ENCODE peak calls at places on chromosomes 4 and X, in four cellular contexts. M is SK-N-SH, C is K562, T is H1. Q is an unnamed sample.

GRCh38 chr4:32745351-32745750 is 2025.2 kb downstream of the PCDH7 start:
- DNase-seq in C (no peak), M (no peak), T (no peak), Q (no peak)

GRCh38 chr4:107009196-107009595 is 26.9 kb downstream of the DKK2 start:
- DNase-seq in T (no peak), M (no peak), C (no peak), Q (no peak)

GRCh38 chrX:130705591-130705990 is 197.4 kb downstream of the ENOX2 start:
- DNase-seq in M (no peak), T (no peak), C (peak), Q (no peak)

GRCh38 chr4:103032575-103032974 is 13.1 kb upstream of the SLC9B1 start:
- DNase-seq in C (peak), M (peak), T (peak), Q (no peak)

GRCh38 chr4:121721700-121722099 is 24.9 kb upstream of the ANXA5 start:
- DNase-seq in T (no peak), M (no peak), C (no peak), Q (no peak)

GRCh38 chr4:97942951-97943350 is 200.3 kb downstream of the STPG2 start:
- DNase-seq in T (no peak), M (no peak), C (no peak), Q (no peak)

GRCh38 chr4:52865305-52865704 is 3.2 kb downstream of the RASL11B start:
- DNase-seq in C (no peak), M (no peak), T (no peak), Q (no peak)

GRCh38 chr4:151569650-151570049 is 160.7 kb downstream of the FHIP1A start:
- DNase-seq in M (no peak), T (no peak), C (no peak), Q (no peak)

GRCh38 chr4:75142850-75143249 is 209.9 kb downstream of the PARM1 start:
- DNase-seq in T (no peak), M (no peak), C (no peak), Q (no peak)

GRCh38 chr4:153079824-153080486 is 124.3 kb upstream of the TRIM2 start:
- DNase-seq in M (no peak), C (no peak), T (no peak), Q (no peak)

GRCh38 chr4:2500547-2500946 is 31.6 kb downstream of the RNF4 start:
- DNase-seq in C (no peak), M (no peak), T (no peak), Q (no peak)

GRCh38 chrX:139720136-139720535 is 12.2 kb upstream of the MCF2 start:
- DNase-seq in C (no peak), M (no peak), T (peak), Q (no peak)

GRCh38 chr4:167775374-167775773 is 317.0 kb upstream of the ANXA10 start:
- DNase-seq in C (no peak), M (no peak), T (no peak), Q (no peak)

GRCh38 chrX:37753384-37753783 is 26.5 kb upstream of the CYBB start:
- DNase-seq in M (no peak), T (no peak), C (no peak), Q (no peak)

GRCh38 chrX:150693782-150694574 is 782 bp downstream of the MTMR1 start:
- DNase-seq in T (peak), M (peak), C (peak), Q (no peak)

GRCh38 chr4:104868942-104869341 is 277.7 kb upstream of the TET2 start:
- DNase-seq in T (no peak), C (no peak), M (no peak), Q (peak)

GRCh38 chr4:1661695-1662094 is 22.4 kb downstream of the FAM53A start:
- DNase-seq in T (no peak), M (no peak), C (peak), Q (no peak)

GRCh38 chrX:16892504-16893362 is 22.6 kb upstream of the RBBP7 start:
- DNase-seq in T (no peak), M (peak), C (peak), Q (peak)

GRCh38 chrX:44400588-44400987 is 57.1 kb upstream of the EFHC2 start:
- DNase-seq in C (peak), T (no peak), M (no peak), Q (no peak)

GRCh38 chr4:9971711-9972110 is 49.6 kb downstream of the SLC2A9 start:
- DNase-seq in M (no peak), C (no peak), T (no peak), Q (no peak)

DNA sequence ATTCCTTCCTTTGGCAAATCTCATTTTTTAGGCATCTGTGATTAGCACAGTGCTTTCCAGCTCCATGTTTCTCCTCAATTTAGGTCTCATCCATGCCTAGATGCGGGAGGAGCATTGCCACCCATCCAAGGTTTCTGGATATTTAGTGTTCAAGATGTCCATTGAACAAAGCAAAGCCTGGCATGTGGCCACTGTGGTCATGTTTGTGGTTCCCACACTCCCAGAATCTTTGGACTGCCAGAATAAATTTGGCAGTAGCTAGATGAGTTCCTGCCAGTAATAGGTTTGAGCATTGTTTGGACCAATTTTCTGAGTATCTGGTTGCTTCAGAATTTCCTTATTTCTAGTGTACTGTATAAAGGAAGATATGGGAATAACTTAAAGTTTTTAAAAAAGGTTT is 1124.1 kb downstream of the ADGRL3 start:
- DNase-seq in C (no peak), M (no peak), T (no peak), Q (no peak)
- TF ChIP-seq NRF1 in C (no peak), M (no peak), T (no peak), Q (no peak)

DNA sequence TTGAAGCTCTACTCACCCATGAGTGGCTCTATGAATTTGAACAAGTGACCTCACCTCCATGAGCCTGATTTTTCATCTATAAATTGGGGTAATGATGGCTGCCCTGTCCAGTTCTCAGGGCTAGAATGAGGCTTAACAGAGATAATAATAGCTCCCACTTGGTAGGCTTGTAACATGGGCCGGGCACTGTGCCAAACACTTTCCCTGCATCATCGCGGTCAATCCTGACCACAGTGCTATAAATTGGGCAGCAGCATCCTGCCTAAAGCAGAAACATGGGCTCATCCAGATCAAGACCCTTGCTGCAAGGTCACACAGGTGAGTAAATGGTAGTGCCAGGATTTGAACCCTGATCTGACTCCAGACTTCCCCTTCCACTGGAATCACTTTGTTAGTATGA is 12.8 kb downstream of the APLN start:
- DNase-seq in T (no peak), C (peak), M (no peak), Q (no peak)
- TF ChIP-seq NRF1 in T (no peak), C (no peak), M (no peak), Q (no peak)

GRCh38 chrX:111445485-111445884 is 33.5 kb upstream of the DCX start:
- DNase-seq in M (peak), T (no peak), C (peak), Q (no peak)
- TF ChIP-seq NRF1 in M (no peak), T (no peak), C (no peak), Q (no peak)

DNA sequence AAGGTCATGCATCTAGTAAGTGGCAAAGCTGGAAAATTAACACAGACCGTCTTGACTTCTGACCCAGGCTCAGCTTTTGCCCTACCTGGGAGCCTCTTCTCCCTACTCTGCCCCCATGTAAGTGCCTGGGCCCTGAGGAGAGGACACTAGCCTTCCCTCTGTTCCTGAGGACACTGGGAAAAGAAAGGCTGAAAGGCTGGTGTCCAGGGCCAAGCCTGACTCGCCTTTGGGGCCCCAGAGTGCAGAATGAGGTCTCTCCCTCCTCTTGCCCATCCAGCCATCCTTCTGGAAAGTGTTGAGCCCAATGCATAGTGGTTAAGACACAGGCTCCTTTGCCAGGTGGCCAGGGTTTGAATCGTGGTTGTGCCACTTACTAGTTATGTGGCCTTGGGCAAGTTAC is 91.5 kb downstream of the PJA1 start:
- DNase-seq in M (no peak), T (no peak), C (no peak), Q (no peak)
- TF ChIP-seq NRF1 in M (no peak), T (no peak), C (no peak), Q (no peak)

DNA sequence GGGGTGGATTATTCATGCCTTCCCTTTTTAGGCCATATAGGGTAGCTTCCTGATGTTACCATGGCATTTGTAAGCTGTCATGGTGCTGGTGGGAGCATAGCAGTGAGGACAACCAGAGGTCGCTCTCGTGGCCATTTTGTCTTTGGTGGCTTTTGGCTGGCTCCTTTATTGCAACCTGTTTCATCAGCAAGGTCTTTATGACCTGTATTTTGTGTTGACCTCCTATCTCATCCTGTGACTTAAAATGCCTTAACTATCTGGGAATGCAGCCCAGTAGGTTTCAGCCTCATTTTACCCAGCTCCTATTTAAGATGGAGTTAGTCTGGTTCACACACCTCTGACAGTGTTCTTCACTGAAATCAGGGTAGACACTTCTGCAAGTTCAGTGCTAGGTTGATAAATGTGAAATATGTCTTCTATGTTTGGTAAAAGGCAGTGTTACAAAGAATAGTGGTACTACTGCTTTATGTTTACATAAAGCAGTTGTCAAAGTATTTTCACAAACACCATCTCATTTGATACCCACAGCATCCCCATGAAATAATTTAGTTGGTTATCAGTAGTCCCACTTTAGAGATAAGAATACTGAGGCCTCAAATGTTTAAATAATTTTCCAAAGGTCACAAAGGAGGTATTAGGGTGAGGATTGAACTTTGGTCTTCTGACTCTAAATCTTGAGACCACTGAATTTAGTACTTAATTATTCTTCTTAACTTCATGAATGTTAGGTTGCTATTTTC is 77.1 kb upstream of the C4orf54 start:
- DNase-seq in M (no peak), T (no peak), C (peak), Q (no peak)
- TF ChIP-seq NRF1 in M (no peak), T (no peak), C (no peak), Q (no peak)

GRCh38 chrX:318739-319578 is at the start of gene GTPBP6:
- DNase-seq in T (peak), C (peak), M (peak), Q (peak)

GRCh38 chrX:317424-318067 is 1.1 kb downstream of the GTPBP6 start:
- DNase-seq in T (no peak), M (peak), C (no peak), Q (no peak)

GRCh38 chrX:318068-318738 is 393 bp downstream of the GTPBP6 start:
- DNase-seq in T (peak), C (peak), M (peak), Q (peak)

GRCh38 chrX:320126-320783 is 1.7 kb upstream of the GTPBP6 start:
- DNase-seq in C (peak), M (no peak), T (no peak), Q (no peak)

GRCh38 chrX:319579-320125 is 1.1 kb upstream of the GTPBP6 start:
- DNase-seq in C (no peak), M (no peak), T (no peak), Q (no peak)
- TF ChIP-seq NRF1 in C (no peak), M (no peak), T (no peak), Q (no peak)

GRCh38 chr4:48184891-48185290 is 50.8 kb upstream of the TXK start:
- DNase-seq in C (no peak), T (no peak), M (no peak), Q (no peak)

GRCh38 chr4:48178931-48179330 is 44.9 kb upstream of the TXK start:
- DNase-seq in T (no peak), C (no peak), M (no peak), Q (no peak)

GRCh38 chr4:48175328-48175727 is 41.3 kb upstream of the TXK start:
- DNase-seq in M (no peak), T (no peak), C (no peak), Q (no peak)

GRCh38 chr4:48175806-48176205 is 41.8 kb upstream of the TXK start:
- DNase-seq in C (no peak), M (no peak), T (no peak), Q (no peak)

DNA sequence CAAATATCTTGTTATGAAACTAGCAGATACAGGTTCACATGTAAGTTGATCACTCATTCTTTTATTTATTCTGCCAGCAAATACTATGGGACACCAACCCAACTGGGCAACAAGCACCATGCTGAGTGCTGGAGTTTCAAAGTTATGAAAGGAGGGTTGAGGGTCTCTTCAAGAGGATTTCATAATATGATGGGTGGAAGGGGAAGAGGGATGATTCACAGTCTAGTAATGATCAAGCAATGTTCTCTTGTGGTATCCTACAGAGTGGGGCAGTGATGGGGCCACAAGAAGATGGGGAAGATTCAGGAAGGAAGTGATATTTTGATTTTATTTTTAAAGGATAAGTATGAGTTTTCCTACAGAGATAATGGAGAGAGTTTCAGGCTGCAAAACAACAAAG is 46.2 kb upstream of the TXK start:
- DNase-seq in C (no peak), T (no peak), M (no peak), Q (no peak)
- TF ChIP-seq NRF1 in C (no peak), T (no peak), M (no peak), Q (no peak)

GRCh38 chr4:42280327-42281095 is 116.8 kb upstream of the SHISA3 start:
- DNase-seq in C (peak), T (no peak), M (peak), Q (no peak)
- TF ChIP-seq NRF1 in C (no peak), T (no peak), M (no peak), Q (no peak)

GRCh38 chr4:89939464-89939863 is 44.8 kb downstream of the MMRN1 start:
- DNase-seq in M (no peak), T (no peak), C (no peak), Q (no peak)
- TF ChIP-seq NRF1 in M (no peak), T (no peak), C (no peak), Q (no peak)

DNA sequence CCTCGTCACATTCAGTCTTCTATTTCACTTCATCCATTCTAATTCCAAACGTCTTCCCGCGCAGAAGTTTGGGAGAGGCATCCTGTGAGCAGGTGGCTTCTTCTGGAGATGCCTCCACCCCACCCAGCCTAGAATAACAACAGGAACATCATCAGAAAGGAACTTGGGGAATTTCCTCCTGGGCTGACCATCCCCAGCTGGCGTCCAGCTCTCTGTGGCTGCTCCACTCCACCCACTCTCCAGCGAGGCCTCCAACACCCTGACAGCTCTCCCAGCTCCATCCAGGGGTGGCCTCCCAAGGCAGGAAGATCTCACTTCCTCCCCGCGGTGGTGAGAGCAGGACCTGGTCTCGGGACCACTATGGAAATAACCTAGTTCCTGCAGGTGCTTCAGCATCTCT is 5.5 kb upstream of the C4orf50 start:
- DNase-seq in C (no peak), M (no peak), T (no peak), Q (no peak)
- TF ChIP-seq NRF1 in C (no peak), M (no peak), T (no peak), Q (no peak)